ENCODE peak calls at places on chromosomes 13 and 19, in six cellular contexts. Z is H1, W is K562, G is HepG2, S is HCT116, K is GM12878. B is an unnamed sample. For H3K36me3, the result is how much of the 10 kb centered on the place peaks cover.

GRCh38 chr13:110559429-110559943 is 2.0 kb downstream of the RAB20 start:
- DNase-seq in G (no peak), S (no peak), W (no peak), Z (no peak), K (no peak), B (no peak)

GRCh38 chr13:46516624-46517318 is 36.2 kb upstream of the LRCH1 start:
- DNase-seq in W (no peak), G (no peak), K (no peak), S (no peak), Z (no peak), B (no peak)

GRCh38 chr19:50952890-50953289 is at the start of gene KLK5:
- DNase-seq in G (no peak), K (no peak), Z (no peak), S (no peak), W (no peak), B (no peak)

GRCh38 chr19:55603581-55604292 is 1.7 kb upstream of the ZNF865 start:
- DNase-seq in K (no peak), Z (peak), S (no peak), W (no peak), G (no peak), B (no peak)

GRCh38 chr19:41206926-41207750 is 11.9 kb upstream of the AXL start:
- DNase-seq in W (peak), K (no peak), S (no peak), G (no peak), Z (no peak), B (no peak)

GRCh38 chr13:30004204-30004603 is 153.8 kb upstream of the UBL3 start:
- DNase-seq in G (no peak), S (no peak), Z (no peak), K (no peak), W (no peak), B (no peak)

GRCh38 chr13:102836471-102836870 is 9.4 kb upstream of the ERCC5 start:
- DNase-seq in S (no peak), Z (no peak), G (no peak), W (no peak), K (no peak), B (no peak)

GRCh38 chr13:45327253-45327954 is 13.6 kb downstream of the TPT1 start:
- DNase-seq in S (no peak), K (no peak), G (no peak), Z (no peak), W (no peak), B (no peak)

GRCh38 chr19:2446390-2446789 is 10.4 kb downstream of the LMNB2 start:
- DNase-seq in G (no peak), Z (no peak), W (no peak), S (no peak), K (no peak), B (no peak)

GRCh38 chr19:2242811-2243210 is 6.2 kb downstream of the SF3A2 start:
- DNase-seq in K (no peak), S (no peak), W (no peak), Z (no peak), G (no peak), B (no peak)

GRCh38 chr13:93473441-93474270 is 247.0 kb downstream of the GPC6 start:
- DNase-seq in K (no peak), Z (no peak), S (no peak), W (no peak), G (no peak), B (no peak)

GRCh38 chr13:94065741-94066140 is 413.7 kb downstream of the DCT start:
- DNase-seq in K (no peak), S (no peak), Z (no peak), W (no peak), G (no peak), B (no peak)

GRCh38 chr19:18785179-18786124 is 5.7 kb downstream of the COMP start:
- DNase-seq in W (peak), G (peak), S (peak), K (no peak), Z (peak), B (peak)

GRCh38 chr19:47779524-47780214 is 1.2 kb downstream of the SELENOW start:
- DNase-seq in Z (no peak), G (no peak), K (no peak), W (no peak), S (no peak), B (no peak)

GRCh38 chr19:55620410-55620809 is 4.0 kb downstream of the ZNF784 start:
- DNase-seq in W (no peak), K (no peak), S (no peak), G (no peak), Z (no peak), B (no peak)

GRCh38 chr13:32246468-32246867 is 68.7 kb downstream of the ZAR1L start:
- DNase-seq in Z (peak), G (peak), W (peak), S (peak), K (no peak), B (peak)

GRCh38 chr19:35157431-35157830 is 2.9 kb downstream of the FXYD5 start:
- DNase-seq in Z (no peak), W (no peak), G (no peak), K (no peak), S (no peak), B (no peak)

GRCh38 chr19:35155441-35155840 is 906 bp downstream of the FXYD5 start:
- DNase-seq in G (no peak), W (peak), Z (no peak), K (no peak), S (no peak), B (no peak)

GRCh38 chr19:35154535-35155406 is at the start of gene FXYD5:
- DNase-seq in K (no peak), S (no peak), W (peak), G (no peak), Z (peak), B (no peak)

GRCh38 chr19:35156673-35157014 is 2.1 kb downstream of the FXYD5 start:
- DNase-seq in Z (no peak), G (no peak), K (no peak), W (no peak), S (no peak), B (no peak)

GRCh38 chr19:35155981-35156672 is 1.6 kb downstream of the FXYD5 start:
- DNase-seq in W (no peak), S (no peak), Z (no peak), K (no peak), G (no peak), B (no peak)
- H3K9ac ChIP-seq in W (peak), S (peak), Z (no peak), K (peak), G (no peak), B (no peak)

DNA sequence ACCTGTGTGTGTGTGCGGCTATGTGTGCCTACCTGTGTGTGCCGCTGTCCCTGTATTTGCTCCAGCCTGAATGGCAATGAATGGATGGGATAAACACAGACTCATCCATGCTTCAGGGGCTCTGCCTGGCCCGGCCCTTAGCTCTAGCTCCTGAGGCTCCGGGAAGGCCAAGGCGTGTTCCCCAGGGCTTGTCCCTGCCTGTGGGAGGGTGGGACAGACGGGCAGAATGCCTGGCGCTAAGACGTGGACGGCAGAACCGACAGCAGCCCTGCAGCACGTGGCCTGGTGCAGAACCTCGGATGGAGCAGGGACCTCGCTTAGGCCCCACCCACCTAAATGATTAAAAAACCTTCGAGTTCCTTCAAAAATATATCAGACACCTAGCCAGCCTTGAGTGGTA is 57.8 kb upstream of the C13orf46 start:
- DNase-seq in W (no peak), G (no peak), K (no peak), Z (no peak), S (no peak), B (no peak)
- TF ChIP-seq ZNF274 in W (no peak), G (no peak), K (no peak), Z (no peak), S (no peak), B (no peak)

GRCh38 chr19:15635016-15635805 is 5.5 kb upstream of the CYP4F3 start:
- DNase-seq in G (peak), W (no peak), S (no peak), Z (no peak), K (no peak), B (no peak)

GRCh38 chr19:15634105-15634504 is 6.6 kb upstream of the CYP4F3 start:
- DNase-seq in K (no peak), Z (no peak), S (no peak), W (no peak), G (no peak), B (no peak)

GRCh38 chr19:15629003-15629880 is 11.5 kb upstream of the CYP4F3 start:
- DNase-seq in G (peak), Z (peak), W (peak), S (peak), K (peak), B (peak)

GRCh38 chr19:15633122-15633521 is 7.6 kb upstream of the CYP4F3 start:
- DNase-seq in W (no peak), K (no peak), S (no peak), Z (no peak), G (no peak), B (no peak)

DNA sequence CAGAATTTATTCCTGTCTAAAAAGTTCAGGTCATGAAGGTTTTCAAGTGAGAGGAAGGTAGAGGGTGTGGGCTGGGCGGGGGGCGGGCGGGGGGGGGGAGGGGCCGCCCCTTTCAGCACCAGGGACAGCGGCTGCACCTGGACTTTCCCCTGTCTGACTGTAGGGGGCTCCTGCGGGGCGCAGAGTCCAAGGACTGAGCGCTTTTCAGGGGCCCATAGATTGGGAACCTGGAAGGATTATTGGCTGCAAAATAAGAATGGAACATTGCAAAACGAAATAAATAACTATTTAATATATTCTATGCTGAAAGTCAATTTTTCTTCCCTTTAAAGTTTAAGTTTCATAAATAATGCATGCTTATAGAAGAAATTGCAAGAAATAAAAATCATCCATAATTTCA is 8.9 kb upstream of the CYP4F3 start:
- DNase-seq in Z (no peak), S (no peak), K (peak), G (peak), W (peak), B (peak)
- H3K36me3 ChIP-seq in Z (under half), S (under half), K (under half), G (under half), W (under half), B (under half)

DNA sequence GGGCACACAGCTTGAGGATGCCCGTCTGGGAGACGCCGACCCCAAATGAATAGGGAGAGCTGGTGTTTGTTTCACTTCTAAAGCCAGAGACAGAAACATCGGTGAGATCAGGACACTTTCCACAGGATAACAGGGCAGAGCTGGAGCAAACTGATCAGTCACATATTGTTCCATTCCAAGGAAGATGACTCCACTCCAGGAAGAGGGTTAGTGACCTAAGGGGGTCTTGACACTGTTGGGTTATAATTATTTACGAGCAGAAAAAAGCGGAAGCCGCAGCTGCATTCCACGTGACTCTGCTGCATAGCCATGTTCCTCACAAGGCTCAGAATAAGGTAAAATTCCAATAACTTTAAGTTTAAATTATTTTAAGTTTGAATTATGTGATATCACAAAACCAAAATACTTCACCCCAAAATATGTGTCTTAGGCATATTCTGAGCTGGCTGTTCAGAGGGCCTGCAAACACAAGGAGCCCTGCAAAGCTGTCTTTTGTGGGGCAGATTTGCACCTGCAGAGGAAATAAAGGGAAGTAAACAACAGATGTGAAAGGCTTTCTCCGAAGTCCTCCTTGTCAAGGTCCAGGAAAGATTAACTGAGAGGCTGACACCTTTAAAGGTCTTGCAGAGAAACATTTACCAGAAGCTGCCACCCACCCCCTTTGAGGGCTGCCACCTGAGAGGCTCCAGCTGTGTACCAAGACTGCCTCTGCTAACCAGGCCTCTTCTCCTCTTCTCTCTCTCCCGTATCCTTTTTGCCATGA is 819.2 kb downstream of the UQCRFS1 start:
- DNase-seq in Z (no peak), W (no peak), K (no peak), G (no peak), S (no peak), B (peak)
- H3K9ac ChIP-seq in Z (no peak), W (no peak), K (no peak), G (no peak), S (no peak), B (no peak)

DNA sequence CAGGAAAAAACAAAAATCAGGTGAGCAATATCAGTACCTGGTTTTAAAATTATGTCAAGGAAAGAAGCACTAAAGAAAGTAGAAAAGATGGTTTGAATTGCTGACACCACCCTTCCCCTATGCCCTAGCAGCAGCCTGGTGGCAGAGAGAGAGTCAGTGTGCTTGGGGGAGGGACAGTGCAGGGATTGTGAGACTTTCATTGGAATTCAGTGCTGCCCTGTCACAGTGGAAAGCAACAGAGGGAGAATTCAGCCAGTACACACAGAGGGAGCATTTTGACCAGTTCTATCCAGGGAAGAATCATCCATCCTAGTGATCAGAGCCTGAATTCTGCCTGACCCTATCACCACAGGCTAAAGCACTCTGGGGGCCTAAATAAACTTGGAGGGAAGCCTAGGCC is 222.4 kb upstream of the PCDH17 start:
- DNase-seq in G (no peak), Z (no peak), W (no peak), S (no peak), K (no peak), B (no peak)
- TF ChIP-seq ZNF274 in G (no peak), Z (no peak), W (no peak), S (no peak), K (no peak), B (no peak)

DNA sequence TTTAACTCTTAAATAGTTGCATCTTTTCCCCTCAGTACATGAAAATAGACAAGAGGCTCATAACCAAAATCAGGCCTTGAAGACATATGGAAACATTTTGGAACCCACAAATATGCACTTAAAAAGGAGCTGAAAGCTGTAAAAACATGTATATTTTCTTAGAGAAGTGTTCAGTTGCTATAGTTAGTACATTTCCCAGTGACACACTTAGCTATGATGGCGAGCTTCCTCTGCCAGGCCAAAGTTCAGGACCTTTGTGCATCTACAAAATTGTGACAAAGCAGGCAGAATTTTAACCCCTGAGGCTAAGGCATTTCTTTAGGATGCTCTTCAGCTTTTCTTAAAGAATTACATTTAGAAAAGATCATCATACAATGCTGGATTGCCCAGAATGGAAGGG is 54.5 kb downstream of the RCBTB2 start:
- DNase-seq in S (no peak), W (no peak), G (no peak), K (no peak), Z (no peak), B (no peak)
- H3K36me3 ChIP-seq in S (under half), W (under half), G (under half), K (under half), Z (under half), B (under half)

DNA sequence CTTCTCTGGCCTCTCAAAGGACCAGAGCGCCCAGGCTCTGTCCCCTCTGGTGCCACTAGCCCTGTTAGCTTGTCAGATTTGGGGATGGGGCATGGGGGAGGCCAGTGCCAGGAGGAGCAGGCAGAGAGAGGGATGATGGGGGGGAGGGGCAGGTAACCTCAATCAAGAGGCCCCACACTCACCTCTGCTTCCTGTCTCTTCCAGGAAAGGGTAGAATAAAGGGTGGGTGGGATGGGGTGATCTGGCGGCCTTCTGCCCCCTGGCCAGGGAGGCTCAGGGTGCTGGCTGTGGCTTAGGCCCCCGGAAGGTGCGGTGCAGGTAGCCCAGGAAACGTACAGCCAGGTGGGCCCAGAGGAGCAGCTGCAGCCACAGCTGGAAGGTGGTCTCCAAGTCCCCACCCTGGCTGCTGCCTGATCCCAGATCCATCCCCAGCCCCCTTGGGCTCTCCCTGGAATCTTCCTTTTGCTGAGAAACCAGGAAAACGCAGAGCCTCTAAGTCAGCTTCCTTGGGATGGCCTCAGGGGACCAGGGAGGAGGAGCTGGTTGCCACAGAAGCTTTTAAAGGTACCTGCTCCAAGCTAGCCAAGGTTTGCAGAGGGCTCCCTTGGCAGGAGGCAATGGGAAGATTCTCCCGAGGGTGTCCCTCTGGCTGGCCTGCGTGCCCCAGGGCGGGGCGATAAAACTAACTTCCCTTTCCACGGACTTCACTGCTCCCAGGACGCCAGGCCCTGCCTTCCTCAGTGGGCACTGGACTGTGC is 5.3 kb downstream of the PRKACA start:
- DNase-seq in K (no peak), G (no peak), W (no peak), S (no peak), Z (no peak), B (no peak)
- H3K9ac ChIP-seq in K (no peak), G (peak), W (no peak), S (no peak), Z (no peak), B (peak)

DNA sequence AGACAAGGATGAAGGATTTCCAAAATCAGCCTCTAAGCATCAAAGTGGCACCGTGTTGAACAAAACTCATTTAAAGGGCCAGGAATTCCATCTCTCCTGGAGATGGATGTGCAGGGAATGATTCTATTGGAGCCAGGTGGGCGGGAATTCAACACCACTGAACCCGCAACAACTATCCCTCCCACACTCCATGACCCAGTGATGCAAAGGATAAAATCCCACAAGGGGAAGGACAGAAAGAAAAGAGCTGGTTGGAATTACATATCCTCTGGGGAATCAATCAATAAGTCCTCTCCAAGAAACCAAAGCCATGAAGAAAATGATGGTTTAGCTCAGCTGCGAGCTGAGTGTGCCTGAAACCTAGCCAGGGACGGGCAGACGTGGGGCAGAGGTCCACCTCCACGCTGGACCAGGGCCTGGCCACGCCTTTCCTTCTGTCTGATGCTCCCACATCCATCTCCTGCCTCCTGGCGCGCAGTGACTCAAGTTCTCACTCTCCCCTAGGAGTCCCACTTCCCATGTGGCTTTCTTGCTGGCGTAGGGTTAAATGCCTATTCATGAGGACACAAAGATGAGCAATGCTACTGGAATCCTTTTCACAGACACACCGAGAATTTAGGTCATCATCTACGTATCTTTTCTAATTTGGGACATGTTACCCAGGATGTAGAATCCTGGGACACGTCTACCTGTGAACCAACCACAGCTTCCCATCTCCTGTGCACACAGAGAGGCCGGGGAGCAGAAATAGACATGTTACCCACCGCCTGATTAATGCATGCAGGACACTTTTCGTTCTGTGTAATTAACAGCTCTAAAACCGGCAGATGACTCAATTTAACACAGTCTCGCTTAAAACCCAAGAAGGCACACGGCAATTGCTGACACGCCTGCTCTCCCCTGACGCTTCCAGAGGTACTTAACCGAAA is 48.6 kb downstream of the PEPD start:
- DNase-seq in Z (no peak), G (no peak), S (no peak), K (no peak), W (no peak), B (no peak)
- TF ChIP-seq ZNF274 in Z (no peak), G (no peak), S (no peak), K (no peak), W (no peak), B (no peak)